ENCODE peak calls at places on chromosomes 2 and 18, in four cellular contexts. One of them, this sample, is unnamed.

GRCh38 chr2:113876503-113877387 is 13.1 kb upstream of the ACTR3 start:
- DNase-seq in CD4-positive, alpha-beta T cell: peak; percentile 56
- DNase-seq in choroid plexus epithelial cell: no peak
- DNase-seq in pancreas: peak; percentile 74
- DNase-seq in this sample: no peak

GRCh38 chr18:26741041-26741440 is 124.5 kb downstream of the AQP4 start:
- DNase-seq in pancreas: no peak
- DNase-seq in CD4-positive, alpha-beta T cell: no peak
- DNase-seq in choroid plexus epithelial cell: peak; percentile 23
- DNase-seq in this sample: no peak

GRCh38 chr2:33354981-33355380 is 121.5 kb upstream of the RASGRP3 start:
- DNase-seq in pancreas: no peak
- DNase-seq in choroid plexus epithelial cell: peak; percentile 90
- DNase-seq in CD4-positive, alpha-beta T cell: no peak
- DNase-seq in this sample: no peak

GRCh38 chr2:182949572-182950189 is 83.2 kb upstream of the FRZB start:
- DNase-seq in pancreas: no peak
- DNase-seq in CD4-positive, alpha-beta T cell: no peak
- DNase-seq in choroid plexus epithelial cell: peak; percentile 50
- DNase-seq in this sample: no peak

GRCh38 chr2:20620696-20621365 is 30.1 kb downstream of the HS1BP3 start:
- DNase-seq in choroid plexus epithelial cell: no peak
- DNase-seq in pancreas: no peak
- DNase-seq in CD4-positive, alpha-beta T cell: no peak
- DNase-seq in this sample: no peak

GRCh38 chr2:2877427-2877826 is 500.2 kb downstream of the EIPR1 start:
- DNase-seq in choroid plexus epithelial cell: no peak
- DNase-seq in CD4-positive, alpha-beta T cell: no peak
- DNase-seq in pancreas: no peak
- DNase-seq in this sample: no peak

GRCh38 chr18:49011291-49011746 is 60.6 kb upstream of the SMAD7 start:
- DNase-seq in choroid plexus epithelial cell: no peak
- DNase-seq in CD4-positive, alpha-beta T cell: no peak
- DNase-seq in pancreas: no peak
- DNase-seq in this sample: no peak

GRCh38 chr2:215712219-215712849 is 276.5 kb upstream of the FN1 start:
- DNase-seq in choroid plexus epithelial cell: no peak
- DNase-seq in CD4-positive, alpha-beta T cell: no peak
- DNase-seq in pancreas: no peak
- DNase-seq in this sample: no peak

GRCh38 chr18:55069497-55069896 is 110.2 kb upstream of the CCDC68 start:
- DNase-seq in CD4-positive, alpha-beta T cell: no peak
- DNase-seq in pancreas: no peak
- DNase-seq in choroid plexus epithelial cell: no peak
- DNase-seq in this sample: no peak

GRCh38 chr2:176114930-176115625 is 1.5 kb upstream of the HOXD10 start:
- DNase-seq in pancreas: no peak
- DNase-seq in CD4-positive, alpha-beta T cell: no peak
- DNase-seq in choroid plexus epithelial cell: no peak
- DNase-seq in this sample: no peak

DNA sequence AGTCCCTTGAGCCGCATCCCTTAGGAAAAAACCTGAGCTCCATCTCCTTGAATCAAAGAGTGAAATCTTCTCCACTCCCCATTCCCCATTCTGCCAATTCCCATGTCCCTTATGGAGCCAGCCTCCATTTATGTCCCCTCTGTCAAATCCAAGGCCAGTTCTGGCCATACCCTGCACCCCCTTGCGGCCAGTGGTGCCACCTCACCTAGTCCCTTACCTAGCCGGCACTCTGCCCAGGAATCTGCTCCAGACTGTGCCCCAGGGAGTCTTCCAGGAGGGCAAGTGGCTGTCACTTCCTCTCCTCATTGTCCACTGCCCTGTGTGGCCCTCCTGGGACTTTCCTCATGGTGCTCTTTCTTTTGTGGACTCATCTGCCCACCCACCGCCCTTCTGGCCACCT is 195.4 kb upstream of the RMP24 start:
- DNase-seq in CD4-positive, alpha-beta T cell: no peak
- DNase-seq in pancreas: no peak
- DNase-seq in choroid plexus epithelial cell: no peak
- DNase-seq in this sample: no peak
- TF ChIP-seq CTCF in CD4-positive, alpha-beta T cell: no peak
- TF ChIP-seq CTCF in pancreas: no peak
- TF ChIP-seq CTCF in choroid plexus epithelial cell: peak; percentile 19
- TF ChIP-seq CTCF in this sample: no peak

DNA sequence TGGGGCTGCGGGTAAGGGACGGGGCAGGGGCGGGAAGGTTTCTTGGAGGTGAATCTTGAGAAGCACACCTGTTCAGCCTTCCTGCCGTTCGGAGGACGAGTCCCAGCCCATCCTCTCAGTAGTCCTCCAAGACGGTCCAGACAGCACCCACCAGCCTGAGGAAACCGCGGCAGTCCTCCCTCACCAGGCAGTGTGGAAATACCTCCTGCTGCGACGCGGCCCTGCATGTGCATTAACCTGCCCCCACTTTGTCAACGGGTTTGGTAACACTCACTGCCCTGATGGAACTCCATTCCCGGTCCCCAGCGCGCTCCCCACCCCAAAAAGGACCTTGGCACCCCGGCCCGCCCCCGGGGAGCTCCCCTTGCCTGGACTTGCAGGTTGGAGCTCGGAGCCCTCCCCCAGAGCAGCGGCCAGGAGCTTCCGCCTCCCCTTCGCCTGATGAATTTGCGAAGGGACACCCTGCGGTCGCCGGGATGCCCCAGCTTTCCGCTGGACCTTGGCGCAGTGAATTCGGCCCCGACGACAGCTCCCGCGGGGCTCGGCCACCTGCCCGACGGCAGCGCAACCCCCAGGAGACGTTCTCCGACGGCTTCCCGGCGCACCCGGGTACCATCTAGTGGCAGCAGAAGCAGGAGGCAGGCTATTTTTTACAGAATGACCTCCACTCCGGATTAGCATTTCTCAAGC is 31.5 kb downstream of the ACVR1C start:
- DNase-seq in choroid plexus epithelial cell: peak; percentile 29
- DNase-seq in CD4-positive, alpha-beta T cell: peak; percentile 39
- DNase-seq in pancreas: peak; percentile 45
- DNase-seq in this sample: peak; percentile 47
- TF ChIP-seq CTCF in choroid plexus epithelial cell: peak; percentile 63
- TF ChIP-seq CTCF in CD4-positive, alpha-beta T cell: peak; percentile 68
- TF ChIP-seq CTCF in pancreas: no peak
- TF ChIP-seq CTCF in this sample: peak; percentile 56

DNA sequence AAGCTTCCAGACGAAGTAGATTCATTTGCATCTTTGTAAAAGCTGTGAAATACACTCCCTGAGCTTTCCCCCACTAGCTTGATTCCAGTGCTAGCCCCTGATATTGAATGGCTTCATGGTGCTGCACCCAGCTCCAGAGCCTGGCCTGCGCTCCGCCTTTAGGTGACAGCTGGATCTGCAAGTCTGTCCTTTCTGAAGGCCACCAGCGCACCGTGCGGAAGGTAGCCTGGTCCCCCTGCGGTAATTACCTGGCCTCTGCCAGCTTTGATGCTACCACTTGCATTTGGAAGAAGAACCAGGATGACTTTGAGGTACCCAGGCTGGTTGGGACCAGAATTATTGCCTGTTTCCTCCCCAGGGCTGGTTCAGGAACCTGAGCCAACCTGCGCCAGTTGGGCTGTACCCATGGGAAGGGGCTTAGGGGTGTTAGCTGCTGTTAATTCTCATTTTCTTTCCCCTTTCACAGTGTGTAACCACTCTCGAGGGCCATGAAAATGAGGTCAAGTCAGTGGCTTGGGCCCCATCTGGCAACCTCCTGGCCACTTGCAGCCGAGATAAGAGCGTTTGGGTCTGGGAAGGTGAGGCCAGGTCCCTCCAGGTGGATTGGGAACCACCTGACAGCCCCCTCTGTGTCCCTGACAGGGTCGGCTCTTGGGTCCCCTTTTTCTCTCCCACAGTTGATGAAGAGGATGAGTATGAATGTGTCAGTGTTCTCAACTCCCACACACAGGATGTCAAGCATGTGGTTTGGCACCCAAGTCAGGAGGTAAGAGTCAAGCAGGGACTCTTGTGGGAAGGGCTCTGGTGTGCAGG is 1.3 kb downstream of the CIAO1 start:
- DNase-seq in pancreas: peak; percentile 38
- DNase-seq in choroid plexus epithelial cell: peak; percentile 55
- DNase-seq in CD4-positive, alpha-beta T cell: peak; percentile 38
- DNase-seq in this sample: no peak
- TF ChIP-seq CTCF in pancreas: no peak
- TF ChIP-seq CTCF in choroid plexus epithelial cell: peak; percentile 63
- TF ChIP-seq CTCF in CD4-positive, alpha-beta T cell: no peak
- TF ChIP-seq CTCF in this sample: peak; percentile 22

GRCh38 chr2:68744517-68744916 is 9.9 kb downstream of the ARHGAP25 start:
- DNase-seq in pancreas: no peak
- DNase-seq in choroid plexus epithelial cell: no peak
- DNase-seq in CD4-positive, alpha-beta T cell: no peak
- DNase-seq in this sample: no peak
- TF ChIP-seq CTCF in pancreas: no peak
- TF ChIP-seq CTCF in choroid plexus epithelial cell: peak; percentile 29
- TF ChIP-seq CTCF in CD4-positive, alpha-beta T cell: no peak
- TF ChIP-seq CTCF in this sample: no peak

GRCh38 chr2:10912796-10913445 is 1.2 kb downstream of the KCNF1 start:
- DNase-seq in choroid plexus epithelial cell: no peak
- DNase-seq in CD4-positive, alpha-beta T cell: no peak
- DNase-seq in pancreas: no peak
- DNase-seq in this sample: no peak

GRCh38 chr2:10909996-10910341 is 1.8 kb upstream of the KCNF1 start:
- DNase-seq in choroid plexus epithelial cell: no peak
- DNase-seq in CD4-positive, alpha-beta T cell: no peak
- DNase-seq in pancreas: no peak
- DNase-seq in this sample: no peak

GRCh38 chr2:10910625-10911024 is 1.1 kb upstream of the KCNF1 start:
- DNase-seq in pancreas: no peak
- DNase-seq in choroid plexus epithelial cell: no peak
- DNase-seq in CD4-positive, alpha-beta T cell: no peak
- DNase-seq in this sample: no peak

GRCh38 chr2:10912076-10912731 is 470 bp downstream of the KCNF1 start:
- DNase-seq in choroid plexus epithelial cell: no peak
- DNase-seq in CD4-positive, alpha-beta T cell: no peak
- DNase-seq in pancreas: no peak
- DNase-seq in this sample: no peak

GRCh38 chr2:10911291-10912075 is at the start of gene KCNF1:
- DNase-seq in pancreas: peak; percentile 46
- DNase-seq in CD4-positive, alpha-beta T cell: no peak
- DNase-seq in choroid plexus epithelial cell: peak; percentile 53
- DNase-seq in this sample: peak; percentile 49
- TF ChIP-seq CTCF in pancreas: no peak
- TF ChIP-seq CTCF in CD4-positive, alpha-beta T cell: no peak
- TF ChIP-seq CTCF in choroid plexus epithelial cell: peak; percentile 30
- TF ChIP-seq CTCF in this sample: no peak

GRCh38 chr2:10478298-10478625 is 30.1 kb upstream of the ODC1 start:
- DNase-seq in pancreas: no peak
- DNase-seq in choroid plexus epithelial cell: no peak
- DNase-seq in CD4-positive, alpha-beta T cell: no peak
- DNase-seq in this sample: no peak

GRCh38 chr2:10477443-10478297 is 29.5 kb upstream of the ODC1 start:
- DNase-seq in choroid plexus epithelial cell: peak; percentile 9
- DNase-seq in pancreas: no peak
- DNase-seq in CD4-positive, alpha-beta T cell: no peak
- DNase-seq in this sample: no peak

GRCh38 chr2:10476723-10477442 is 28.8 kb upstream of the ODC1 start:
- DNase-seq in pancreas: no peak
- DNase-seq in CD4-positive, alpha-beta T cell: no peak
- DNase-seq in choroid plexus epithelial cell: no peak
- DNase-seq in this sample: no peak

GRCh38 chr2:10475221-10475722 is 27.1 kb upstream of the ODC1 start:
- DNase-seq in CD4-positive, alpha-beta T cell: no peak
- DNase-seq in pancreas: no peak
- DNase-seq in choroid plexus epithelial cell: no peak
- DNase-seq in this sample: no peak

DNA sequence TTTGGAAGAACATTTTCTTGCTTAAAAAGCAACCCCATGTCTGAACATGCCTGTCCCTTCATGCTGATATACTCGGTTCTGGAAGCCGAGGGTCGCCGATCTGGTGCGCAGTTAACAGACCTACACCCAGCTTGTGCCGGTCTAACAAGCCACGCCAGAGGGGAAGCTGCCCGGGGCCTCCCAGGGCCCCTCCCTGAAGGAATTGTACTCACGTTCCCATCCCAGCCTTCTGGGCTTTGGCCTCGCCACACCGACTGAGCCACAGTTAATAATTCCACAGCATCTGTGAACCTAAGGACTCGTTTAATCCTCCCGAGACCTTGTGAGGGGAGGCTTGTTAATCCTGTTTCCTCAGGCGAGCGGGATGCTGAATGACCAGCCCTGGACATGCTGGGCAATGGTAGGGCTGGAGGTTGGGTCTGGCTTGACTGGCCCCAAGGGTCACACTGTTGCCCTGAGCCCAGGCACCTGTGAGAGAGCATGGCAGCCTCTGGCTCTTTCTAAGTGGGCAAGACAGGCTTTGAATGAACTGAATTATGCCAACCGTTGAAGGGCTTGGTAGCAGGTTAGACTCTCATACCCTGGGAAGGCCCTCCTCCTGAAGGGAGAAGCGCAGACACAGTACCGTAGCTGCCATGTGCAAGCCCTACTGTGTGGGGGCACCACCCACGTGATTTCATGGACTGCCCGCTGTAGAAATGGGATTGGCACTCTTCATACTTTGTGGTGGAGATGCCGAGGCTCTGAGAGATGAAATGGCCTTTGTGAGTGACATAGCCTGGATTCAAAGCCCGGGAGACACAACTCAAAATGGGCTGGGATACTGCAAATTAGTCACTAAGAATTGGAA is 27.9 kb upstream of the ODC1 start:
- DNase-seq in CD4-positive, alpha-beta T cell: no peak
- DNase-seq in pancreas: no peak
- DNase-seq in choroid plexus epithelial cell: no peak
- DNase-seq in this sample: peak; percentile 82
- TF ChIP-seq CTCF in CD4-positive, alpha-beta T cell: no peak
- TF ChIP-seq CTCF in pancreas: no peak
- TF ChIP-seq CTCF in choroid plexus epithelial cell: no peak
- TF ChIP-seq CTCF in this sample: no peak

DNA sequence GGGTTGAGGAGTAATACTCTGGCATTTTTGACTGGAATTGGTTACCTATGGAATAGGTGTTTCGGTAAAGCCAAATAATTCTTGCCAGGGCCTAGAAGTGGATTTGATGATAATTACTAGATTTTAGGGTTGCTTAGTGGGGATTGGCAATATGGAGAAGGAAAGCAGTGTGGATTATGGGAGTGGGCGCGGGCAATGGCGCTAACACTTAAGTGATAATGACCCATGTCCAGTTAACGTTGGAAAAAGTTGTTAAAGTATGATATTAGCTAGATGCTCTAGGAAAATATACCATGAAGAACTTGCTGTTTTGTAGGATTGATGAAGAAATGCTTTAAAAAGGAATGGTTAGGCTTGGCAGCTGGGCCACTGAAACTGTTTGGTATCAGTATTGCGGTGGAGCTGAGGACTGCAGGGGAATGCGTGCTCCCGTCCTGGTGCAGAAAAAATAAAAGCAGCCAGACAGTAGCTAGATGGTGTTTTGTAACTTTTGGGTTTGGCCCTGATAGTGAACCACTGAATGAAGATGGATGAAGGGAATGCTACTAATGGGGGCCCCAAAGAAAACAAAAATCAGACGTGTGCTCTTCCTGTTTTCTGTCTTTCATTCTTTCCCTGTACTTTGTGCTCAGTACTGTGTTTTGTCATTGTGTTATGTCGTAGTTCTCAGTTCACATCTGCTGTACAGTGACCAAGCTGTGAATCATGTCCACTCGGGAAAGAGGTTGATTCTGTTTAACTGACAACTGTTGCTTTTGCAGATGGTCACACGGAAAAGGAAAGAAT is 937 bp downstream of the INSIG2 start:
- DNase-seq in pancreas: peak; percentile 18
- DNase-seq in CD4-positive, alpha-beta T cell: no peak
- DNase-seq in choroid plexus epithelial cell: peak; percentile 70
- DNase-seq in this sample: no peak
- TF ChIP-seq CTCF in pancreas: no peak
- TF ChIP-seq CTCF in CD4-positive, alpha-beta T cell: no peak
- TF ChIP-seq CTCF in choroid plexus epithelial cell: peak; percentile 36
- TF ChIP-seq CTCF in this sample: no peak

This sample was measured in D721Med.